ENCODE peak calls at places on chromosomes 3 and 15, in seven cellular contexts. One of them, this sample, is unnamed.

GRCh38 chr3:65907232-65908130 is 131.2 kb downstream of the MAGI1 start:
- DNase-seq in AG04449: no peak
- DNase-seq in cardiac fibroblast: no peak
- DNase-seq in CD8-positive, alpha-beta T cell: no peak
- DNase-seq in H9: no peak
- DNase-seq in fibroblast of the aortic adventitia: no peak
- DNase-seq in fibroblast of mammary gland: no peak
- DNase-seq in this sample: no peak

GRCh38 chr15:25175789-25176615 is 221.2 kb downstream of the SNRPN start:
- DNase-seq in AG04449: no peak
- DNase-seq in cardiac fibroblast: no peak
- DNase-seq in fibroblast of mammary gland: no peak
- DNase-seq in fibroblast of the aortic adventitia: no peak
- DNase-seq in CD8-positive, alpha-beta T cell: no peak
- DNase-seq in H9: peak
- DNase-seq in this sample: peak

GRCh38 chr3:150469931-150470740 is 62.0 kb downstream of the TSC22D2 start:
- DNase-seq in CD8-positive, alpha-beta T cell: no peak
- DNase-seq in fibroblast of mammary gland: peak
- DNase-seq in cardiac fibroblast: peak
- DNase-seq in H9: no peak
- DNase-seq in fibroblast of the aortic adventitia: no peak
- DNase-seq in AG04449: no peak
- DNase-seq in this sample: no peak

GRCh38 chr3:197196192-197196591 is 102.2 kb downstream of the DLG1 start:
- DNase-seq in H9: no peak
- DNase-seq in CD8-positive, alpha-beta T cell: no peak
- DNase-seq in AG04449: no peak
- DNase-seq in fibroblast of the aortic adventitia: no peak
- DNase-seq in cardiac fibroblast: no peak
- DNase-seq in fibroblast of mammary gland: no peak
- DNase-seq in this sample: no peak

GRCh38 chr3:171995486-171995885 is 43.9 kb upstream of the FNDC3B start:
- DNase-seq in H9: no peak
- DNase-seq in fibroblast of the aortic adventitia: no peak
- DNase-seq in cardiac fibroblast: no peak
- DNase-seq in fibroblast of mammary gland: no peak
- DNase-seq in AG04449: no peak
- DNase-seq in CD8-positive, alpha-beta T cell: no peak
- DNase-seq in this sample: no peak

GRCh38 chr3:17686613-17687012 is 55.8 kb downstream of the TBC1D5 start:
- DNase-seq in cardiac fibroblast: peak
- DNase-seq in CD8-positive, alpha-beta T cell: no peak
- DNase-seq in AG04449: no peak
- DNase-seq in fibroblast of the aortic adventitia: peak
- DNase-seq in H9: no peak
- DNase-seq in fibroblast of mammary gland: peak
- DNase-seq in this sample: no peak

GRCh38 chr3:178778579-178778978 is 242.3 kb downstream of the KCNMB2 start:
- DNase-seq in cardiac fibroblast: no peak
- DNase-seq in H9: no peak
- DNase-seq in fibroblast of the aortic adventitia: no peak
- DNase-seq in CD8-positive, alpha-beta T cell: no peak
- DNase-seq in fibroblast of mammary gland: no peak
- DNase-seq in AG04449: no peak
- DNase-seq in this sample: no peak

GRCh38 chr3:183309276-183309675 is 56.2 kb downstream of the B3GNT5 start:
- DNase-seq in AG04449: no peak
- DNase-seq in fibroblast of the aortic adventitia: no peak
- DNase-seq in cardiac fibroblast: no peak
- DNase-seq in H9: no peak
- DNase-seq in fibroblast of mammary gland: peak
- DNase-seq in CD8-positive, alpha-beta T cell: no peak
- DNase-seq in this sample: no peak

GRCh38 chr15:59160880-59161593 is 45.6 kb upstream of the LDHAL6B start:
- DNase-seq in AG04449: no peak
- DNase-seq in fibroblast of mammary gland: no peak
- DNase-seq in cardiac fibroblast: no peak
- DNase-seq in fibroblast of the aortic adventitia: no peak
- DNase-seq in CD8-positive, alpha-beta T cell: no peak
- DNase-seq in H9: peak
- DNase-seq in this sample: no peak

GRCh38 chr3:30098656-30099454 is 507.5 kb upstream of the TGFBR2 start:
- DNase-seq in fibroblast of the aortic adventitia: peak
- DNase-seq in AG04449: no peak
- DNase-seq in CD8-positive, alpha-beta T cell: no peak
- DNase-seq in H9: no peak
- DNase-seq in cardiac fibroblast: peak
- DNase-seq in fibroblast of mammary gland: peak
- DNase-seq in this sample: no peak

GRCh38 chr3:71097557-71097956 is 486.0 kb downstream of the FOXP1 start:
- DNase-seq in fibroblast of mammary gland: no peak
- DNase-seq in fibroblast of the aortic adventitia: no peak
- DNase-seq in AG04449: no peak
- DNase-seq in CD8-positive, alpha-beta T cell: no peak
- DNase-seq in cardiac fibroblast: no peak
- DNase-seq in H9: no peak
- DNase-seq in this sample: no peak

GRCh38 chr3:32495609-32496008 is 7.0 kb downstream of the CMTM6 start:
- DNase-seq in AG04449: no peak
- DNase-seq in CD8-positive, alpha-beta T cell: no peak
- DNase-seq in fibroblast of mammary gland: no peak
- DNase-seq in cardiac fibroblast: no peak
- DNase-seq in fibroblast of the aortic adventitia: no peak
- DNase-seq in H9: no peak
- DNase-seq in this sample: no peak

GRCh38 chr3:100063929-100064461 is 50.3 kb downstream of the FILIP1L start:
- DNase-seq in cardiac fibroblast: peak
- DNase-seq in CD8-positive, alpha-beta T cell: no peak
- DNase-seq in fibroblast of the aortic adventitia: no peak
- DNase-seq in fibroblast of mammary gland: peak
- DNase-seq in H9: no peak
- DNase-seq in AG04449: no peak
- DNase-seq in this sample: no peak

GRCh38 chr3:158701666-158702065 is 29.2 kb upstream of the LXN start:
- DNase-seq in H9: no peak
- DNase-seq in CD8-positive, alpha-beta T cell: no peak
- DNase-seq in fibroblast of the aortic adventitia: no peak
- DNase-seq in cardiac fibroblast: peak
- DNase-seq in fibroblast of mammary gland: peak
- DNase-seq in AG04449: no peak
- DNase-seq in this sample: no peak

GRCh38 chr3:192795021-192795420 is 67.7 kb upstream of the FGF12 start:
- DNase-seq in fibroblast of mammary gland: no peak
- DNase-seq in fibroblast of the aortic adventitia: peak
- DNase-seq in AG04449: no peak
- DNase-seq in H9: no peak
- DNase-seq in cardiac fibroblast: peak
- DNase-seq in CD8-positive, alpha-beta T cell: no peak
- DNase-seq in this sample: no peak

GRCh38 chr15:94467034-94467433 is 235.7 kb downstream of the MCTP2 start:
- DNase-seq in fibroblast of mammary gland: no peak
- DNase-seq in cardiac fibroblast: no peak
- DNase-seq in CD8-positive, alpha-beta T cell: no peak
- DNase-seq in AG04449: no peak
- DNase-seq in H9: no peak
- DNase-seq in fibroblast of the aortic adventitia: no peak
- DNase-seq in this sample: no peak

GRCh38 chr3:187808466-187809291 is 63.4 kb upstream of the BCL6 start:
- DNase-seq in fibroblast of the aortic adventitia: no peak
- DNase-seq in CD8-positive, alpha-beta T cell: no peak
- DNase-seq in fibroblast of mammary gland: no peak
- DNase-seq in H9: no peak
- DNase-seq in AG04449: no peak
- DNase-seq in cardiac fibroblast: no peak
- DNase-seq in this sample: no peak

GRCh38 chr15:68354923-68355322 is 77.0 kb downstream of the ITGA11 start:
- DNase-seq in fibroblast of the aortic adventitia: peak
- DNase-seq in cardiac fibroblast: peak
- DNase-seq in fibroblast of mammary gland: peak
- DNase-seq in CD8-positive, alpha-beta T cell: no peak
- DNase-seq in AG04449: peak
- DNase-seq in H9: no peak
- DNase-seq in this sample: no peak

GRCh38 chr3:120299403-120299802 is 14.4 kb upstream of the GPR156 start:
- DNase-seq in AG04449: no peak
- DNase-seq in cardiac fibroblast: peak
- DNase-seq in H9: no peak
- DNase-seq in fibroblast of the aortic adventitia: no peak
- DNase-seq in CD8-positive, alpha-beta T cell: no peak
- DNase-seq in fibroblast of mammary gland: peak
- DNase-seq in this sample: no peak

GRCh38 chr15:41891946-41892345 is 1.9 kb downstream of the SPTBN5 start:
- DNase-seq in AG04449: no peak
- DNase-seq in fibroblast of the aortic adventitia: no peak
- DNase-seq in fibroblast of mammary gland: no peak
- DNase-seq in cardiac fibroblast: no peak
- DNase-seq in CD8-positive, alpha-beta T cell: no peak
- DNase-seq in H9: no peak
- DNase-seq in this sample: no peak

DNA sequence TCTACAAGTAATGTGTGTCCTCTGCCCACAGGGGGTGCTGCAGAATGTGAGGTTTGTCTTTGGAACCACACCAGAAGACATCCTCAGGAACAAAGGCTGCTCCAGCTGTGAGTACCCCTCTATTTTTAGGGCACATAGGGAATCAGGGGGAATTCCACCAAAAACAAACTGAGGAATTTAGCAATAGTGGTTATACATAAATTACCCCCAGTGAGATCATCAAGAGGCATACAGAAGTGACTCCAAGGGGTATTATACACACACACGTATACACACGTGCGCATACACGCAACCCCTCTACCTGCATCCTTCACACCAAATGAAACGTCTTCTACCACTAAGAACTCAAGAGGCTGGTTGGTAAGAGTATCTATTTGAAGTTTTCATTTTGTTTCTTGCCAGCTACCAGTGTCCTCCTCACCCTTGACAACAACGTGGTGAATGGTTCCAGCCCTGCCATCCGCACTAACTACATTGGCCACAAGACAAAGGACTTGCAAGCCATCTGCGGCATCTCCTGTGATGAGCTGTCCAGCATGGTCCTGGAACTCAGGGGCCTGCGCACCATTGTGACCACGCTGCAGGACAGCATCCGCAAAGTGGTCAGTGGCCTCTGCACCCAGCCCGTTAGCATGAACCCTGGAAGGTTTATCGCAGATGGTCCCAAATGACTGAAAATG is 2.8 kb downstream of the THBS1 start:
- DNase-seq in fibroblast of the aortic adventitia: peak
- DNase-seq in H9: peak
- DNase-seq in cardiac fibroblast: peak
- DNase-seq in CD8-positive, alpha-beta T cell: no peak
- DNase-seq in fibroblast of mammary gland: peak
- DNase-seq in AG04449: peak
- DNase-seq in this sample: no peak
- TF ChIP-seq CTCF in fibroblast of the aortic adventitia: peak
- TF ChIP-seq CTCF in H9: peak
- TF ChIP-seq CTCF in cardiac fibroblast: peak
- TF ChIP-seq CTCF in CD8-positive, alpha-beta T cell: peak
- TF ChIP-seq CTCF in fibroblast of mammary gland: peak
- TF ChIP-seq CTCF in AG04449: peak
- TF ChIP-seq CTCF in this sample: peak

DNA sequence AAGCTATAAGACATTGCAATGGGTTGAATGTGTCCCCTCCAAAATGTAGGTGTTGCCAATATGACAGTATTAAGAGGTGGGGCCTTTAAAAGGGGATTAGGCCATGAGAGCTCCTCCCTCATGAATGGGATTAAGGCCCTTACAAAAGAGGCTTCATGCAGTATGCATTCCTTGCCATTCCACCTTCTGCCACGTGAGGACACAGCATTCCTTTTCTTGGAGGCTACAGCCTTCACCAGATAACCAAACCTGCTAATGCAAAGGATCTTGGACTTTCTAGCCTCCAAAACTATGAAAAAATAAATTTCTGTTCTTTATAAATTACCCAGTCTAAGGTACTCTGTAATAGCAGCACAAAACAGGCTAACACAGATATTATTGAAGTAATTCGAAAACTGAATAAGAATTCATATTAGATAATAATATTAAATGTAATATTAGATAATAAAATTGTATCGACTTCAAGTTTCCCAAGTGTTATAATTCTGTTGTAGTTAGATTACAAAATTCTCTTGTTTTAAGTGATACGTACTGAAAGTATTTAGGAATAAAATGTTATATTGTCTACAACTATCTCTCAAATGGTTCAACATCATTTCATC is 29.4 kb upstream of the ATP8B4 start:
- DNase-seq in fibroblast of the aortic adventitia: peak
- DNase-seq in H9: peak
- DNase-seq in cardiac fibroblast: peak
- DNase-seq in CD8-positive, alpha-beta T cell: no peak
- DNase-seq in AG04449: no peak
- DNase-seq in fibroblast of mammary gland: peak
- DNase-seq in this sample: no peak
- TF ChIP-seq CTCF in fibroblast of the aortic adventitia: peak
- TF ChIP-seq CTCF in H9: peak
- TF ChIP-seq CTCF in cardiac fibroblast: peak
- TF ChIP-seq CTCF in CD8-positive, alpha-beta T cell: no peak
- TF ChIP-seq CTCF in AG04449: peak
- TF ChIP-seq CTCF in fibroblast of mammary gland: peak
- TF ChIP-seq CTCF in this sample: no peak

GRCh38 chr3:149288655-149289054 is 44.8 kb downstream of the TM4SF18 start:
- DNase-seq in fibroblast of mammary gland: no peak
- DNase-seq in AG04449: no peak
- DNase-seq in fibroblast of the aortic adventitia: no peak
- DNase-seq in CD8-positive, alpha-beta T cell: no peak
- DNase-seq in cardiac fibroblast: no peak
- DNase-seq in H9: no peak
- DNase-seq in this sample: no peak

GRCh38 chr3:149296972-149297371 is 36.5 kb downstream of the TM4SF18 start:
- DNase-seq in H9: no peak
- DNase-seq in fibroblast of the aortic adventitia: no peak
- DNase-seq in cardiac fibroblast: no peak
- DNase-seq in CD8-positive, alpha-beta T cell: no peak
- DNase-seq in fibroblast of mammary gland: no peak
- DNase-seq in AG04449: no peak
- DNase-seq in this sample: no peak

DNA sequence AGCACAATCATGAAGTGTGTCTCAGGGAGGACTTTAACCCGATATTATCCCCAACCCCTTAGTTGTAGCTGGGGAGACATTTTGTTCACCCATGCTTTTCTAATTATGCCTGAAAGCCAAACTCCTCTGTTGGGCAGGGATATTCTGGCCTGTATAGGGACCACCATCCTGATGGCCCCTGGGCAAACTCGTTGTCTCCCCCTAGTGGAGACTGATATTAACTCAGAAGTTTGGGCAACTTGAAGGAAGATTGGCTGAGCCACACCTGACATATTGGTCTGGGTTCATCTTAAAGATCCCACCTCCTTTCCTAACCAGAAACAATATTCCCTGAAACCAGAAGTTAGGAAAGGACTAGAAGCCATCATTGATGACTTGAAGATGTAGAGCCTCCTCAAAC is 42.3 kb downstream of the TM4SF18 start:
- DNase-seq in fibroblast of mammary gland: no peak
- DNase-seq in H9: no peak
- DNase-seq in fibroblast of the aortic adventitia: no peak
- DNase-seq in AG04449: no peak
- DNase-seq in CD8-positive, alpha-beta T cell: no peak
- DNase-seq in cardiac fibroblast: peak
- DNase-seq in this sample: no peak
- TF ChIP-seq CTCF in fibroblast of mammary gland: peak
- TF ChIP-seq CTCF in H9: peak
- TF ChIP-seq CTCF in fibroblast of the aortic adventitia: peak
- TF ChIP-seq CTCF in AG04449: peak
- TF ChIP-seq CTCF in CD8-positive, alpha-beta T cell: peak
- TF ChIP-seq CTCF in cardiac fibroblast: peak
- TF ChIP-seq CTCF in this sample: peak

GRCh38 chr15:57969355-57969754 is 96.2 kb downstream of the ALDH1A2 start:
- DNase-seq in fibroblast of the aortic adventitia: peak
- DNase-seq in H9: no peak
- DNase-seq in fibroblast of mammary gland: peak
- DNase-seq in CD8-positive, alpha-beta T cell: no peak
- DNase-seq in AG04449: no peak
- DNase-seq in cardiac fibroblast: peak
- DNase-seq in this sample: no peak
- TF ChIP-seq CTCF in fibroblast of the aortic adventitia: peak
- TF ChIP-seq CTCF in H9: peak
- TF ChIP-seq CTCF in fibroblast of mammary gland: peak
- TF ChIP-seq CTCF in CD8-positive, alpha-beta T cell: no peak
- TF ChIP-seq CTCF in AG04449: no peak
- TF ChIP-seq CTCF in cardiac fibroblast: peak
- TF ChIP-seq CTCF in this sample: no peak

This sample was measured in CD14-positive monocyte.